ENCODE peak calls at places on chromosomes 13 and 19, in seven cellular contexts. One of them, this sample, is unnamed.
A peak's percentile ranks its signal among the peaks of the same experiment; 100 is the strongest.

GRCh38 chr13:34577051-34577450 is 365.0 kb upstream of the NBEA start:
- DNase-seq in dorsolateral prefrontal cortex: no peak
- DNase-seq in Peyer's patch: no peak
- DNase-seq in cardiac muscle cell: peak; percentile 68
- DNase-seq in CD8-positive, alpha-beta T cell: no peak
- DNase-seq in IMR-90: no peak
- DNase-seq in mesenchymal stem cell: peak; percentile 14
- DNase-seq in this sample: no peak

GRCh38 chr19:30062331-30063183 is 120.5 kb downstream of the URI1 start:
- DNase-seq in mesenchymal stem cell: no peak
- DNase-seq in cardiac muscle cell: no peak
- DNase-seq in Peyer's patch: peak; percentile 18
- DNase-seq in dorsolateral prefrontal cortex: no peak
- DNase-seq in IMR-90: no peak
- DNase-seq in CD8-positive, alpha-beta T cell: no peak
- DNase-seq in this sample: no peak

GRCh38 chr19:48780684-48781391 is 25.5 kb downstream of the FGF21 start:
- DNase-seq in IMR-90: peak; percentile 58
- DNase-seq in Peyer's patch: peak; percentile 84
- DNase-seq in dorsolateral prefrontal cortex: no peak
- DNase-seq in mesenchymal stem cell: peak; percentile 92
- DNase-seq in cardiac muscle cell: peak; percentile 65
- DNase-seq in CD8-positive, alpha-beta T cell: no peak
- DNase-seq in this sample: no peak

GRCh38 chr13:112721198-112722104 is 31.6 kb downstream of the ATP11A start:
- DNase-seq in dorsolateral prefrontal cortex: no peak
- DNase-seq in cardiac muscle cell: no peak
- DNase-seq in mesenchymal stem cell: no peak
- DNase-seq in CD8-positive, alpha-beta T cell: no peak
- DNase-seq in Peyer's patch: peak; percentile 42
- DNase-seq in IMR-90: no peak
- DNase-seq in this sample: no peak

GRCh38 chr19:35349614-35350521 is 2.2 kb downstream of the FFAR1 start:
- DNase-seq in IMR-90: no peak
- DNase-seq in CD8-positive, alpha-beta T cell: no peak
- DNase-seq in cardiac muscle cell: no peak
- DNase-seq in mesenchymal stem cell: no peak
- DNase-seq in dorsolateral prefrontal cortex: peak; percentile 31
- DNase-seq in Peyer's patch: peak; percentile 43
- DNase-seq in this sample: no peak

GRCh38 chr13:96781141-96781540 is 213.1 kb downstream of the OXGR1 start:
- DNase-seq in dorsolateral prefrontal cortex: peak; percentile 56
- DNase-seq in CD8-positive, alpha-beta T cell: no peak
- DNase-seq in IMR-90: no peak
- DNase-seq in mesenchymal stem cell: no peak
- DNase-seq in cardiac muscle cell: no peak
- DNase-seq in Peyer's patch: no peak
- DNase-seq in this sample: no peak

GRCh38 chr19:49340865-49341718 is 5.9 kb downstream of the CD37 start:
- DNase-seq in cardiac muscle cell: no peak
- DNase-seq in CD8-positive, alpha-beta T cell: no peak
- DNase-seq in mesenchymal stem cell: no peak
- DNase-seq in dorsolateral prefrontal cortex: no peak
- DNase-seq in IMR-90: no peak
- DNase-seq in Peyer's patch: peak; percentile 46
- DNase-seq in this sample: no peak

GRCh38 chr13:110914293-110915056 is 394 bp downstream of the ANKRD10 start:
- DNase-seq in dorsolateral prefrontal cortex: peak; percentile 75
- DNase-seq in CD8-positive, alpha-beta T cell: peak; percentile 41
- DNase-seq in Peyer's patch: peak; percentile 90
- DNase-seq in cardiac muscle cell: peak; percentile 86
- DNase-seq in mesenchymal stem cell: peak; percentile 74
- DNase-seq in IMR-90: peak; percentile 74
- DNase-seq in this sample: peak; percentile 65

GRCh38 chr13:111177803-111178389 is 62.8 kb downstream of the ARHGEF7 start:
- DNase-seq in cardiac muscle cell: peak; percentile 22
- DNase-seq in Peyer's patch: no peak
- DNase-seq in mesenchymal stem cell: peak; percentile 57
- DNase-seq in dorsolateral prefrontal cortex: no peak
- DNase-seq in CD8-positive, alpha-beta T cell: no peak
- DNase-seq in IMR-90: peak; percentile 81
- DNase-seq in this sample: no peak

GRCh38 chr19:741506-742131 is 9.3 kb upstream of the MISP start:
- DNase-seq in cardiac muscle cell: no peak
- DNase-seq in dorsolateral prefrontal cortex: no peak
- DNase-seq in CD8-positive, alpha-beta T cell: no peak
- DNase-seq in Peyer's patch: no peak
- DNase-seq in IMR-90: no peak
- DNase-seq in mesenchymal stem cell: no peak
- DNase-seq in this sample: no peak

DNA sequence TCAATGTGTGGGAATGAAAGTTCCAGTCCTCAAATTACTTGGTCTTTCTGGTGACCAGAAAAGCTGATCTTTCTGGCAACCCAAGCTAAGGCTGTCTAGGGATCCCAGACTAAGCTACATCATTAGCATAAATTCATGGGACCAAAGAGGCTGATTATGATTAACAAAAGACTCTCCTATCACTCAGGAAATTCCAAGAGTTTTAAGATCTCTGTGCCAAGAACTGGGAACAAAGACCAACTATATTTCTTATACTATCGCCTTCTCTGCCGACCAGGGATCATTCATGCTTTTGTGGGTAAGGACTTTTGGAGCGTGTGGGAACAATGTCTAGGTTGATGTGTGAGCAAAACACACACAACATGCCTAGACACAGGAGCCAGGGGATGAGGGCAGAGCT is 31.5 kb upstream of the ZNF507 start:
- DNase-seq in IMR-90: no peak
- DNase-seq in mesenchymal stem cell: no peak
- DNase-seq in Peyer's patch: no peak
- DNase-seq in dorsolateral prefrontal cortex: no peak
- DNase-seq in CD8-positive, alpha-beta T cell: no peak
- DNase-seq in cardiac muscle cell: peak; percentile 50
- DNase-seq in this sample: no peak
- H3K27ac ChIP-seq in IMR-90: no peak overlapping the region
- H3K27ac ChIP-seq in mesenchymal stem cell: no peak overlapping the region
- H3K27ac ChIP-seq in Peyer's patch: no peak overlapping the region
- H3K27ac ChIP-seq in dorsolateral prefrontal cortex: no peak overlapping the region
- H3K27ac ChIP-seq in CD8-positive, alpha-beta T cell: no peak overlapping the region
- H3K27ac ChIP-seq in cardiac muscle cell: no peak overlapping the region
- H3K27ac ChIP-seq in this sample: no peak overlapping the region

DNA sequence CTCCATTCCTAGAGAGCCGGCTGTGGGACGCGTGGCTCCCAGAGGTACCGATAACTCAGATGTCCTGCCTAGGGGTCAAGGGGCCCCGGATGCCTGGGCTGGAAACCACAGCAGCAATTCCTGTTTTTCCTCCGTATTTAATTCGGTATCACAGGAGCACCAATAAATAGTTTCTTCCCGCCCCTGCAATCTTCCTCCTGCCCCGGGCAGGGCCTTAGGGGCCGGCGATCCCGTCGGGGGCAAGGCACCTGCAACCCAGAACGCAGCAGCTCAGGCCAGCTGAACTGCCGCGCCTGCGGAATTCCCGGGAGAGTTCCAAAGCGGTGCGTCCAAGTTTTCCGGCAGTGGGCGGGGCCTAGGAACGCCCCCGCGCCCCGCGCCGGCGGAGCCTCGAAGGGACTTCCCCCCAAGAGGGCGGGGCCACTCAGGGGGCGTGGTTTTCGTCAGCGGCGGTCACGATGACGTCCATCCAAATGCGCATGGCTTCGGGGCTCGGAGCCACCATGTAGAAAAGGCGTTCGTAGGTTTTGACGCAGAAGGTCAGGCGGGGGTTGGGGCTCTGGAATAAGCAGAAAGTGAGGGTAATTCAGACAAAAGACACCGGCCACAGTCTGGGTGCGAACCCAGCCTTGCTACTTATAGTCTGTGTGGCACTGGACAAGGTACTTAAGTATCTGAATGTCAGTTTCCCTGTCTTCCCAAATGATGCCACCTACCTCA is 9.7 kb upstream of the LYPD3 start:
- DNase-seq in mesenchymal stem cell: peak; percentile 96
- DNase-seq in Peyer's patch: peak; percentile 97
- DNase-seq in dorsolateral prefrontal cortex: peak; percentile 90
- DNase-seq in IMR-90: peak; percentile 97
- DNase-seq in CD8-positive, alpha-beta T cell: peak; percentile 93
- DNase-seq in cardiac muscle cell: peak; percentile 95
- DNase-seq in this sample: peak; percentile 95
- H3K4me3 ChIP-seq in mesenchymal stem cell: peak overlapping the region; percentile 62
- H3K4me3 ChIP-seq in Peyer's patch: peak overlapping the region; percentile 45
- H3K4me3 ChIP-seq in dorsolateral prefrontal cortex: peak overlapping the region; percentile 59
- H3K4me3 ChIP-seq in IMR-90: no peak overlapping the region
- H3K4me3 ChIP-seq in CD8-positive, alpha-beta T cell: peak overlapping the region; percentile 8
- H3K4me3 ChIP-seq in cardiac muscle cell: peak overlapping the region; percentile 13
- H3K4me3 ChIP-seq in this sample: peak overlapping the region; percentile 68

GRCh38 chr19:4600082-4600481 is 39.2 kb upstream of the TNFAIP8L1 start:
- DNase-seq in IMR-90: no peak
- DNase-seq in Peyer's patch: no peak
- DNase-seq in cardiac muscle cell: no peak
- DNase-seq in CD8-positive, alpha-beta T cell: no peak
- DNase-seq in dorsolateral prefrontal cortex: no peak
- DNase-seq in mesenchymal stem cell: no peak
- DNase-seq in this sample: no peak

GRCh38 chr19:4597278-4597974 is 37.9 kb upstream of the SEMA6B start:
- DNase-seq in IMR-90: no peak
- DNase-seq in mesenchymal stem cell: no peak
- DNase-seq in CD8-positive, alpha-beta T cell: no peak
- DNase-seq in cardiac muscle cell: no peak
- DNase-seq in dorsolateral prefrontal cortex: no peak
- DNase-seq in Peyer's patch: no peak
- DNase-seq in this sample: no peak

GRCh38 chr19:4598712-4599111 is 39.2 kb upstream of the SEMA6B start:
- DNase-seq in cardiac muscle cell: no peak
- DNase-seq in dorsolateral prefrontal cortex: no peak
- DNase-seq in Peyer's patch: no peak
- DNase-seq in IMR-90: no peak
- DNase-seq in mesenchymal stem cell: no peak
- DNase-seq in CD8-positive, alpha-beta T cell: no peak
- DNase-seq in this sample: no peak

GRCh38 chr19:4596033-4596904 is 36.8 kb upstream of the SEMA6B start:
- DNase-seq in cardiac muscle cell: no peak
- DNase-seq in IMR-90: no peak
- DNase-seq in CD8-positive, alpha-beta T cell: no peak
- DNase-seq in dorsolateral prefrontal cortex: no peak
- DNase-seq in Peyer's patch: no peak
- DNase-seq in mesenchymal stem cell: no peak
- DNase-seq in this sample: no peak

DNA sequence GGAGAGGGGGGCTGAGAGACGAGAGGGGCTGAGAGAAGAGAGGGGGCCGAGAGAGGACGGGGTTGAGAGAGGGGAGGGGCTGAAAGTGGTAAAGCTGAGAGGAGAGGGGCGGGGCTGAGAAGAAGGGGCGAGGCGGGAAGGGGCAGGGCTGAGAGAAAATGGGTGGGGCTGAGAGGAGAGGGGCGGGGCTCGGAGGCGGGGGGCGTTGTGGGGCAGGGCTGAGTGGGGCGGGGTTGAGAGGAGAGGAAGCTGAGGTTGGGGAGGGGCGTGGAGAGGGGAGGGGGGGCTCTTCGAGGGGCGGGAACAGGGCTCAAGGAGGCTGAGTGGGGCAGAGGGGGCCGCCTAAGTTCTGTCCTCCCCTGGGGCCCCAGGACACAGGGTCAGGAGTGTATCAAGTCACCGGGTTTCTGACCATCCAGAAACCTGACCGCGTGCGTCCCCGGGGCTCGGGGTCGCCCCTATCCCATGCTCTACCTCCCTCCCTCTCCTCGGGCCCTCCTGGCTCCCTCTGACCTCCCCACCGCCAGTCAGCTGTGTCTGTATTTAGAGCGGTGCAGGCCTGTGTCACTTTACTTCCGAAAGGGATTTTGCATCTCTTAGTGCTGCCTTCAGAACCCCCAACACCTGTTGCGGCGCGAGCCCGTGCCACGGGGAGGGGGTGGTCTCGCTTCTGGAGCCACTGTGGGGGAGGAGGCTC is 38.6 kb upstream of the SEMA6B start:
- DNase-seq in CD8-positive, alpha-beta T cell: peak; percentile 24
- DNase-seq in dorsolateral prefrontal cortex: no peak
- DNase-seq in mesenchymal stem cell: peak; percentile 57
- DNase-seq in cardiac muscle cell: peak; percentile 53
- DNase-seq in IMR-90: no peak
- DNase-seq in Peyer's patch: peak; percentile 53
- DNase-seq in this sample: peak; percentile 55
- H3K27me3 ChIP-seq in CD8-positive, alpha-beta T cell: peaks cover 19% of the 10 kb centered on the region
- H3K27me3 ChIP-seq in dorsolateral prefrontal cortex: no peaks in the 10 kb centered on the region
- H3K27me3 ChIP-seq in mesenchymal stem cell: peaks cover 73% of the 10 kb centered on the region
- H3K27me3 ChIP-seq in cardiac muscle cell: no peaks in the 10 kb centered on the region
- H3K27me3 ChIP-seq in IMR-90: peaks cover 31% of the 10 kb centered on the region
- H3K27me3 ChIP-seq in Peyer's patch: peaks cover 13% of the 10 kb centered on the region
- H3K27me3 ChIP-seq in this sample: peaks cover 12% of the 10 kb centered on the region

GRCh38 chr13:101417043-101417406 is 717 bp upstream of the NALCN start:
- DNase-seq in CD8-positive, alpha-beta T cell: no peak
- DNase-seq in cardiac muscle cell: peak; percentile 65
- DNase-seq in Peyer's patch: no peak
- DNase-seq in dorsolateral prefrontal cortex: no peak
- DNase-seq in IMR-90: peak; percentile 84
- DNase-seq in mesenchymal stem cell: peak; percentile 56
- DNase-seq in this sample: no peak

GRCh38 chr13:101412076-101412475 is 4.2 kb downstream of the NALCN start:
- DNase-seq in cardiac muscle cell: no peak
- DNase-seq in IMR-90: no peak
- DNase-seq in dorsolateral prefrontal cortex: no peak
- DNase-seq in CD8-positive, alpha-beta T cell: no peak
- DNase-seq in mesenchymal stem cell: no peak
- DNase-seq in Peyer's patch: no peak
- DNase-seq in this sample: no peak

GRCh38 chr13:101417501-101417900 is 1.2 kb upstream of the NALCN start:
- DNase-seq in dorsolateral prefrontal cortex: no peak
- DNase-seq in CD8-positive, alpha-beta T cell: no peak
- DNase-seq in IMR-90: no peak
- DNase-seq in mesenchymal stem cell: no peak
- DNase-seq in Peyer's patch: no peak
- DNase-seq in cardiac muscle cell: no peak
- DNase-seq in this sample: no peak

GRCh38 chr13:101415358-101416174 is 742 bp downstream of the NALCN start:
- DNase-seq in Peyer's patch: no peak
- DNase-seq in dorsolateral prefrontal cortex: no peak
- DNase-seq in CD8-positive, alpha-beta T cell: no peak
- DNase-seq in cardiac muscle cell: no peak
- DNase-seq in IMR-90: no peak
- DNase-seq in mesenchymal stem cell: no peak
- DNase-seq in this sample: no peak

DNA sequence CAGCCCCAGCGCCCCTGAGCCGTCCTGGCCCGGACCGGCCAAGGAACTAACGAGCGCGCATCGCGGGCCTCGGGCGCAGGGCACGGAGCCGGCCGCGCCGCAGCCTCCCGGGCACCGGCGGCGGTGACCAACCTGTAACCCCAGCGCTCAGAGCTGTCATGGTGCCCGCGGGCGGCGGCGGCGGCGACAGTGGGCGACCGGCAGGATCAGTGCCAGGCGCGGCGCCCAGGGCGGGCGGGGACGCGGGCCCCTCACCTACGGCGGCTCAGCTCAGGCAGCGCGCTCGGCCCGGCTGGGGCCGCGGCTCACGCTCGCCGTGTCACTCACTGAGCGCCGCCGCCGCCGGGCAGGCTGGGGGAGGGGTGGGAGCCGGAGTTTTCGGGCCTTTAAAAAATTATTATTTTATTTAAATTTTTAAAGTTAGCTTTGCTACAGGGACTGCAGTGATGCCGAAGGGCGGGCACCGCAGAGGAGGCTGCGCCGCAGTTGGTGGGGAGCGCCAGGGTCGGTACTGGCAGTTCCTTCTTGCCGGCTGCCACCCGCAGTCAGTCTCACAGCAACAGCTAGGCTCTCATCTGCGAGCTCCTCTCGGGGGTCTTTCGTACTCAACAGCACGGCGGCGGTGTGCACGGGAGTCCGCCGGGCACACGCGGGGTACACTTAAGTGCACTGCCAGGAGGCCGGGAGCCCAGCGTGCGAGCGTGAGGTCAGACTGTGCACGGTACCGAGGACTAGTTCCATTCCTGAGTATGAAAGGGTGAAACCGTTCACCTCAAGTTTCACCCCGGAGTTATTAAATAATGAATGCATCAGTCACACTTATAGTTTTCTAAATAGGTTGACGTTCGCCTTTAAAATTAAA is at the start of gene NALCN:
- DNase-seq in cardiac muscle cell: peak; percentile 7
- DNase-seq in CD8-positive, alpha-beta T cell: no peak
- DNase-seq in dorsolateral prefrontal cortex: peak; percentile 60
- DNase-seq in mesenchymal stem cell: peak; percentile 30
- DNase-seq in IMR-90: no peak
- DNase-seq in Peyer's patch: no peak
- DNase-seq in this sample: no peak
- H3K27ac ChIP-seq in cardiac muscle cell: no peak within 1 kb of the TSS
- H3K27ac ChIP-seq in CD8-positive, alpha-beta T cell: no peak within 1 kb of the TSS
- H3K27ac ChIP-seq in dorsolateral prefrontal cortex: peak within 1 kb of the TSS; percentile 86
- H3K27ac ChIP-seq in mesenchymal stem cell: no peak within 1 kb of the TSS
- H3K27ac ChIP-seq in IMR-90: peak within 1 kb of the TSS; percentile 20
- H3K27ac ChIP-seq in Peyer's patch: no peak within 1 kb of the TSS
- H3K27ac ChIP-seq in this sample: no peak within 1 kb of the TSS